ENCODE peak calls at places on chromosomes 5 and 9, in five cellular contexts. M is H1, B is psoas muscle, Z is T-cell, N is HuH-7. W is an unnamed sample.

GRCh38 chr9:91162784-91163440 is 198.8 kb downstream of the AUH start:
- DNase-seq in M (no peak), B (no peak), Z (no peak), N (no peak), W (no peak)

GRCh38 chr5:16450163-16450562 is 15.4 kb downstream of the ZNF622 start:
- DNase-seq in M (no peak), B (no peak), Z (no peak), N (no peak), W (no peak)

GRCh38 chr5:893137-893506 is 438 bp downstream of the TRIP13 start:
- DNase-seq in M (no peak), B (no peak), Z (no peak), N (no peak), W (no peak)

GRCh38 chr5:32916648-32917047 is 205.5 kb downstream of the NPR3 start:
- DNase-seq in M (peak), B (no peak), Z (no peak), N (peak), W (no peak)

GRCh38 chr5:59275537-59276276 is 617.8 kb downstream of the PDE4D start:
- DNase-seq in M (no peak), B (no peak), Z (no peak), N (no peak), W (no peak)

GRCh38 chr9:98287383-98287782 is 31.9 kb upstream of the TBC1D2 start:
- DNase-seq in M (peak), B (no peak), Z (no peak), N (no peak), W (no peak)

GRCh38 chr9:4662989-4663792 is 1.1 kb downstream of the PLPP6 start:
- DNase-seq in M (no peak), B (no peak), Z (no peak), N (peak), W (no peak)

GRCh38 chr9:137214620-137215019 is 7.4 kb downstream of the RNF208 start:
- DNase-seq in M (no peak), B (no peak), Z (no peak), N (no peak), W (no peak)

GRCh38 chr9:119195521-119195920 is 173.7 kb downstream of the BRINP1 start:
- DNase-seq in M (no peak), B (no peak), Z (no peak), N (no peak), W (no peak)

GRCh38 chr5:102959055-102959454 is 160.9 kb downstream of the GIN1 start:
- DNase-seq in M (no peak), B (no peak), Z (no peak), N (no peak), W (no peak)

GRCh38 chr9:35910613-35911488 is 1.6 kb downstream of the SPAAR start:
- DNase-seq in M (peak), B (peak), Z (peak), N (peak), W (no peak)

GRCh38 chr9:130660683-130661460 is 3.5 kb upstream of the PRDM12 start:
- DNase-seq in M (peak), B (no peak), Z (no peak), N (peak), W (no peak)

GRCh38 chr9:34158362-34158869 is 20.4 kb upstream of the UBAP1 start:
- DNase-seq in M (no peak), B (no peak), Z (no peak), N (no peak), W (no peak)

GRCh38 chr9:93920401-93920800 is 34.8 kb downstream of the BARX1 start:
- DNase-seq in M (no peak), B (no peak), Z (no peak), N (no peak), W (no peak)

GRCh38 chr9:134381671-134382505 is 55.6 kb downstream of the RXRA start:
- DNase-seq in M (no peak), B (peak), Z (peak), N (peak), W (no peak)

GRCh38 chr9:78863531-78863930 is 566.6 kb downstream of the PSAT1 start:
- DNase-seq in M (no peak), B (no peak), Z (no peak), N (no peak), W (no peak)

GRCh38 chr9:18601026-18601425 is 127.1 kb downstream of the ADAMTSL1 start:
- DNase-seq in M (no peak), B (no peak), Z (no peak), N (no peak), W (no peak)

GRCh38 chr9:93223241-93224180 is 39.6 kb downstream of the WNK2 start:
- DNase-seq in M (no peak), B (peak), Z (no peak), N (no peak), W (no peak)

GRCh38 chr5:119301210-119301609 is 54.6 kb upstream of the TNFAIP8 start:
- DNase-seq in M (no peak), B (no peak), Z (no peak), N (no peak), W (no peak)

GRCh38 chr5:103744159-103744558 is 181.6 kb upstream of the NUDT12 start:
- DNase-seq in M (no peak), B (no peak), Z (no peak), N (no peak), W (no peak)

GRCh38 chr5:59036274-59036961 is 453.5 kb downstream of the RAB3C start:
- DNase-seq in M (no peak), B (peak), Z (peak), N (no peak), W (no peak)

GRCh38 chr9:129394920-129395279 is 216.8 kb upstream of the IER5L start:
- DNase-seq in M (no peak), B (no peak), Z (no peak), N (no peak), W (no peak)

GRCh38 chr5:113489299-113489698 is 1.0 kb upstream of the MCC start:
- DNase-seq in M (no peak), B (peak), Z (no peak), N (no peak), W (no peak)

GRCh38 chr9:26801772-26802171 is 90.8 kb downstream of the CAAP1 start:
- DNase-seq in M (no peak), B (no peak), Z (no peak), N (no peak), W (no peak)

GRCh38 chr9:69498430-69498829 is 173.4 kb downstream of the ENTREP1 start:
- DNase-seq in M (no peak), B (no peak), Z (no peak), N (no peak), W (no peak)

GRCh38 chr9:35729700-35730485 is 2.1 kb downstream of the TLN1 start:
- DNase-seq in M (no peak), B (peak), Z (no peak), N (peak), W (peak)